ENCODE peak calls at places on chromosomes 13 and 19, in seven cellular contexts. R, M, X, Z, S, E and Q are unnamed samples.

GRCh38 chr19:1266818-1267440 is 2.2 kb upstream of the CIRBP start:
- DNase-seq in R (peak; percentile 80), M (no peak), X (peak; percentile 56), Z (no peak), S (peak; percentile 68), E (no peak), Q (peak; percentile 48)

GRCh38 chr13:35475960-35476943 is at the start of gene MAB21L1:
- DNase-seq in R (peak; percentile 33), M (peak; percentile 63), X (no peak), Z (no peak), S (no peak), E (no peak), Q (peak; percentile 53)

GRCh38 chr19:3712663-3713531 is 4.7 kb downstream of the TJP3 start:
- DNase-seq in R (no peak), M (no peak), X (peak; percentile 63), Z (no peak), S (no peak), E (no peak), Q (peak; percentile 24)

GRCh38 chr19:40331052-40331451 is 17.1 kb downstream of the C19orf47 start:
- DNase-seq in R (no peak), M (no peak), X (no peak), Z (no peak), S (no peak), E (no peak), Q (peak; percentile 3)

GRCh38 chr19:56942749-56943148 is 102.2 kb upstream of the PEG3 start:
- DNase-seq in R (peak; percentile 21), M (no peak), X (no peak), Z (no peak), S (no peak), E (no peak), Q (no peak)

GRCh38 chr13:47611664-47612288 is 389.3 kb downstream of the SUCLA2 start:
- DNase-seq in R (no peak), M (peak; percentile 72), X (no peak), Z (no peak), S (no peak), E (no peak), Q (peak; percentile 9)

GRCh38 chr19:9768175-9769112 is at the start of gene ZNF846:
- DNase-seq in R (peak; percentile 94), M (peak; percentile 97), X (peak; percentile 96), Z (peak; percentile 85), S (peak; percentile 82), E (peak; percentile 89), Q (peak; percentile 96)

GRCh38 chr19:5231857-5232503 is 108.6 kb downstream of the PTPRS start:
- DNase-seq in R (no peak), M (no peak), X (no peak), Z (no peak), S (no peak), E (no peak), Q (peak; percentile 22)

GRCh38 chr13:113398963-113399754 is 35.2 kb upstream of the GRTP1 start:
- DNase-seq in R (no peak), M (peak; percentile 72), X (no peak), Z (no peak), S (no peak), E (no peak), Q (peak; percentile 19)

GRCh38 chr13:21620858-21621257 is 16.9 kb upstream of the MICU2 start:
- DNase-seq in R (no peak), M (no peak), X (no peak), Z (no peak), S (no peak), E (no peak), Q (no peak)

GRCh38 chr19:3699071-3699740 is 1.1 kb downstream of the PIP5K1C start:
- DNase-seq in R (peak; percentile 62), M (peak; percentile 50), X (no peak), Z (no peak), S (peak; percentile 15), E (peak; percentile 64), Q (peak; percentile 47)

GRCh38 chr13:22848539-22849052 is 332.2 kb upstream of the SGCG start:
- DNase-seq in R (no peak), M (no peak), X (no peak), Z (no peak), S (no peak), E (no peak), Q (no peak)

GRCh38 chr19:6216996-6217751 is 62.6 kb downstream of the MLLT1 start:
- DNase-seq in R (no peak), M (peak; percentile 63), X (no peak), Z (no peak), S (no peak), E (no peak), Q (peak; percentile 24)

GRCh38 chr13:71115301-71115700 is 751.7 kb downstream of the DACH1 start:
- DNase-seq in R (no peak), M (peak; percentile 1), X (no peak), Z (no peak), S (no peak), E (no peak), Q (no peak)

GRCh38 chr19:33344210-33344609 is 29.3 kb upstream of the CEBPG start:
- DNase-seq in R (no peak), M (no peak), X (no peak), Z (no peak), S (no peak), E (no peak), Q (peak; percentile 24)

GRCh38 chr13:36275190-36276002 is 22.2 kb downstream of the CCDC169 start:
- DNase-seq in R (no peak), M (peak; percentile 84), X (peak; percentile 46), Z (no peak), S (no peak), E (no peak), Q (peak; percentile 89)

GRCh38 chr19:51777570-51778460 is 16.8 kb downstream of the FPR2 start:
- DNase-seq in R (peak; percentile 44), M (peak; percentile 81), X (peak; percentile 85), Z (no peak), S (peak; percentile 56), E (peak; percentile 77), Q (peak; percentile 96)